ENCODE peak calls at places on chromosomes 3 and 15, in five cellular contexts. L is neuronal stem cell, F is mesendoderm, X is H9, Z is trophoblast cell. O is an unnamed sample.

GRCh38 chr15:48541659-48542334 is 103.7 kb downstream of the FBN1 start:
- DNase-seq in Z (peak), X (no peak), L (no peak), F (no peak), O (peak)

GRCh38 chr3:69484507-69485393 is 98.9 kb upstream of the FRMD4B start:
- DNase-seq in Z (no peak), X (no peak), L (no peak), F (no peak), O (no peak)

GRCh38 chr15:63923993-63924950 is 90.5 kb upstream of the HERC1 start:
- DNase-seq in Z (no peak), L (no peak), X (no peak), F (no peak), O (no peak)

GRCh38 chr3:164419220-164419619 is 659.1 kb downstream of the SI start:
- DNase-seq in Z (no peak), X (no peak), L (no peak), F (no peak), O (no peak)

GRCh38 chr3:187490366-187490765 is 122.2 kb downstream of the RTP4 start:
- DNase-seq in L (no peak), F (no peak), Z (no peak), X (no peak), O (no peak)

GRCh38 chr3:42996633-42997075 is 17.5 kb downstream of the GASK1A start:
- DNase-seq in L (no peak), Z (no peak), F (no peak), X (no peak), O (no peak)

GRCh38 chr15:78372880-78373279 is 32.7 kb downstream of the CRABP1 start:
- DNase-seq in X (peak), F (no peak), Z (no peak), L (no peak), O (no peak)

GRCh38 chr15:62940359-62940754 is 102.2 kb upstream of the TPM1 start:
- DNase-seq in X (no peak), L (no peak), Z (no peak), F (no peak), O (no peak)

GRCh38 chr3:9301798-9302197 is 52.4 kb upstream of the SRGAP3 start:
- DNase-seq in L (no peak), Z (no peak), F (peak), X (no peak), O (no peak)

GRCh38 chr3:12944413-12944812 is 103.0 kb upstream of the RPL32 start:
- DNase-seq in Z (no peak), L (no peak), F (no peak), X (no peak), O (no peak)

GRCh38 chr15:66931768-66932633 is 133.4 kb upstream of the SMAD3 start:
- DNase-seq in X (no peak), Z (peak), L (peak), F (peak), O (peak)

GRCh38 chr3:126525853-126526667 is 2.1 kb downstream of the CHST13 start:
- DNase-seq in F (no peak), Z (no peak), X (no peak), L (no peak), O (no peak)

GRCh38 chr3:41682996-41683395 is 278.9 kb downstream of the ULK4 start:
- DNase-seq in X (no peak), F (no peak), L (no peak), Z (peak), O (peak)

GRCh38 chr15:78023081-78023665 is 54.3 kb downstream of the TBC1D2B start:
- DNase-seq in L (no peak), Z (peak), X (no peak), F (no peak), O (no peak)

GRCh38 chr3:184361532-184361931 is at the start of the genes CLCN2 and POLR2H:
- DNase-seq in L (peak), F (peak), Z (peak), X (peak), O (peak)
- H2BK120ac ChIP-seq in L (peak), F (no peak), Z (peak), X (no peak), O (peak)

GRCh38 chr3:183991403-183991802 is 26.3 kb downstream of the ABCC5 start:
- DNase-seq in X (no peak), L (no peak), Z (no peak), F (no peak), O (no peak)
- H3K4me2 ChIP-seq in X (no peak), L (no peak), Z (no peak), F (no peak), O (no peak)

DNA sequence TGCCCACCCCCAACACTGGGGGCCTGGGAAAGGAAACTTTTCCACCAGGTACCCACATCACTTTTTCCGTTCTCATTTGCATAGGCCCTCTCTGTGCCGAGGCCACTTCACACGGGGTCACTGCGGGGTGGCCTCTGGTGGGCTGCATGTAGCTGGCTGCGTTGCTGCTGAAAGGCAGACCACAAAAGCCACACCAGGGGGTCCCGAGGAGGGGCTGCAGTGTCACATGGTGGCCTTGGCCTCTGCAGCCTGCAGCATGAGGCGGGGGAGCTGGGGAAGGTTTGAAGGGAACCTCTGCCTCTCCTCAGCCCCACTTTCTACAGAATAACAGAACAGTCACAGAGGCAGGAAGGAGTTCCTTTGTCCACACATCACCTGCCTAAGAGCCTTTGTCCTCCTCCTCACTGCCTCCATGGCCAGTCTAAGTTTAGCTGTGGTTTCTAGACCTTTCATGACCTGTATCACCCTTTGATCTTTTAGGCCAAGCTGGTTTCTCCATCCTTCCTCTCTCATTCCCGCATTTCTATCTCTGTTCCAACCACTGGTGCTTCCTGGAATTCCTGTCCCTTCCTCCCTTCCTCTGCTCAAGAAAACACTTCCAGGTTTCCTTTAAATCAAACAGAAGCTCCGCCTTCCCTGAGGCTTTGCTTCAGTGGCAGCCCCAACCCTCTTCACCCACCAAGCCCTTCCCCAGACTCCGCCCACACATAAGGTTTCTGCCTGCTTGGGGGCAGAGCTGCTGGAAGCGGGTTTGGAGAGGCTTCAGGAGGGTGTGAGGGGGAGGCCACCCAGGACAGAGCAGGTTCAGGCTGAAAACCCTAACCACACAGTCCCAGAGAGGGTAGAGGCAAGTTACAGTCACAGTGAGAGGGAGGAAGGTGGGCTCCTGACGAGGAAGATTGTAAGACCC is 150.7 kb upstream of the TLE3 start:
- DNase-seq in X (peak), L (no peak), F (peak), Z (no peak), O (no peak)
- H3K18ac ChIP-seq in X (no peak), L (peak), F (peak), Z (no peak), O (no peak)

DNA sequence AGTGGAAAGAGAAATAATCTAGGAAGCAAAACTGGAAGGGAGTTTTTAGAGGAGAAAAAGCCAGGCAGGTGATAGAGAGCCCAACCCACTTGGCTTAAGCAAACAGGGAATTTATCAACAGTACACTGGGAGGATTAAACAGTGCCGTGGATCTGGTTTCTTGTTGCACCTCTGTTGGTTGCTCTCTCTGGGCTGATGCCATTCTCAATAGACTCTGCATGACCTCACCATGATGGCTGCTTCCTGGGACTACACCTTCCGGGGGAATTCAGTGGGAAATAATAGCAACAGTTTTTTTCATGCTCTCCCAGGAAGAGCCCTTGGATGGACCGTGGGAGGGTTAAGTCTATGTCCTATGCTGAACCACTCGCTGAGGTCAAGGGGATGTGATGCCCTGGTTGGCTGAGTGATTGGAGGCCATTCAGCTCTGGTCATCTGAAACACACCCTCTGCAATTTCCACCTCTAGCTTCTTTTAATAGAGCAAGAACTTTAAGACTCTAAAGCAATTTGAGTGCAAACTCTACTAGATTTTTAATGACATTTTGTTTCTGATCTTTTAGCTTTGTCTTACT is 74.2 kb downstream of the EPHB1 start:
- DNase-seq in Z (no peak), L (no peak), F (peak), X (no peak), O (no peak)
- H2BK120ac ChIP-seq in Z (no peak), L (no peak), F (no peak), X (no peak), O (no peak)

GRCh38 chr3:49173792-49174170 is 2.4 kb downstream of the KLHDC8B start:
- DNase-seq in F (peak), X (no peak), L (peak), Z (no peak), O (no peak)
- H3K4me2 ChIP-seq in F (peak), X (no peak), L (peak), Z (peak), O (no peak)

GRCh38 chr15:37102315-37103021 is 2.1 kb upstream of the MEIS2 start:
- DNase-seq in L (peak), Z (peak), F (peak), X (peak), O (peak)
- H3K18ac ChIP-seq in L (peak), Z (no peak), F (peak), X (no peak), O (peak)

GRCh38 chr3:124256599-124256998 is 264.7 kb upstream of the ROPN1 start:
- DNase-seq in Z (no peak), L (no peak), F (no peak), X (no peak), O (no peak)

GRCh38 chr3:124260206-124260915 is 268.4 kb upstream of the ROPN1 start:
- DNase-seq in L (no peak), X (no peak), F (peak), Z (peak), O (peak)

GRCh38 chr3:124257332-124257864 is 265.5 kb upstream of the ROPN1 start:
- DNase-seq in L (no peak), X (no peak), F (no peak), Z (no peak), O (no peak)

GRCh38 chr3:124256156-124256555 is 264.2 kb upstream of the ROPN1 start:
- DNase-seq in X (no peak), F (peak), Z (no peak), L (no peak), O (no peak)

GRCh38 chr3:124258057-124258500 is 266.2 kb upstream of the ROPN1 start:
- DNase-seq in F (peak), X (no peak), L (no peak), Z (peak), O (peak)
- H2BK120ac ChIP-seq in F (no peak), X (no peak), L (no peak), Z (peak), O (peak)

GRCh38 chr3:4351164-4351855 is 48.1 kb downstream of the SETMAR start:
- DNase-seq in Z (peak), L (no peak), F (no peak), X (no peak), O (peak)
- H3K4me2 ChIP-seq in Z (no peak), L (no peak), F (no peak), X (no peak), O (peak)